ENCODE peak calls at places on chromosomes 12 and 14, in six cellular contexts. B is Karpas-422; Q is heart right ventricle; M is CD8-positive, alpha-beta memory T cell; S is mammary epithelial cell; F is cardiac muscle cell. X is an unnamed sample. For H3K36me3, the result is how much of the 10 kb centered on the place peaks cover.

GRCh38 chr14:84750763-84751554 is 779.0 kb upstream of the FLRT2 start:
- DNase-seq in B (no peak), Q (no peak), M (no peak), S (peak), F (no peak), X (no peak)

GRCh38 chr12:40162022-40162421 is 56.1 kb upstream of the SLC2A13 start:
- DNase-seq in B (no peak), Q (no peak), M (no peak), S (no peak), F (no peak), X (no peak)

GRCh38 chr12:122009741-122010140 is 11.9 kb upstream of the BCL7A start:
- DNase-seq in B (peak), Q (no peak), M (no peak), S (no peak), F (no peak), X (no peak)

GRCh38 chr12:120932956-120933526 is 28.9 kb upstream of the SPPL3 start:
- DNase-seq in B (no peak), Q (no peak), M (no peak), S (no peak), F (peak), X (no peak)

GRCh38 chr14:69625299-69626131 is 14.1 kb downstream of the SUSD6 start:
- DNase-seq in B (peak), Q (peak), M (peak), S (peak), F (no peak), X (no peak)

GRCh38 chr12:122558721-122559641 is 31.9 kb downstream of the KNTC1 start:
- DNase-seq in B (no peak), Q (no peak), M (no peak), S (no peak), F (no peak), X (no peak)

GRCh38 chr12:91177380-91177779 is 5.2 kb downstream of the DCN start:
- DNase-seq in B (no peak), Q (no peak), M (no peak), S (no peak), F (no peak), X (no peak)

GRCh38 chr14:20376071-20376588 is 32.7 kb downstream of the PARP2 start:
- DNase-seq in B (no peak), Q (no peak), M (no peak), S (no peak), F (no peak), X (no peak)

GRCh38 chr12:116955382-116956021 is 44.8 kb downstream of the FBXW8 start:
- DNase-seq in B (peak), Q (no peak), M (peak), S (peak), F (no peak), X (no peak)

GRCh38 chr14:71166434-71166833 is 259.2 kb downstream of the PCNX1 start:
- DNase-seq in B (peak), Q (no peak), M (peak), S (peak), F (peak), X (no peak)

GRCh38 chr12:65568517-65568916 is 255.8 kb upstream of the HMGA2 start:
- DNase-seq in B (no peak), Q (no peak), M (no peak), S (peak), F (no peak), X (no peak)

GRCh38 chr14:90491868-90492560 is 95.2 kb downstream of the CALM1 start:
- DNase-seq in B (no peak), Q (no peak), M (no peak), S (no peak), F (no peak), X (no peak)

GRCh38 chr12:68491204-68491960 is 119.3 kb upstream of the RAP1B start:
- DNase-seq in B (no peak), Q (no peak), M (no peak), S (no peak), F (no peak), X (no peak)

GRCh38 chr12:104360988-104361707 is 57.6 kb downstream of the EID3 start:
- DNase-seq in B (no peak), Q (no peak), M (no peak), S (no peak), F (no peak), X (no peak)

GRCh38 chr12:93868771-93869170 is 191.6 kb downstream of the CRADD start:
- DNase-seq in B (no peak), Q (peak), M (no peak), S (no peak), F (no peak), X (no peak)

GRCh38 chr12:120388711-120389431 is 19.9 kb upstream of the MSI1 start:
- DNase-seq in B (no peak), Q (no peak), M (no peak), S (no peak), F (peak), X (no peak)

GRCh38 chr12:93245543-93245942 is 132.2 kb upstream of the NUDT4 start:
- DNase-seq in B (no peak), Q (no peak), M (peak), S (no peak), F (no peak), X (no peak)

GRCh38 chr12:57085999-57086950 is 2.6 kb upstream of the NAB2 start:
- DNase-seq in B (peak), Q (peak), M (peak), S (peak), F (peak), X (peak)

GRCh38 chr12:99390707-99391106 is 256.8 kb upstream of the GARIN6 start:
- DNase-seq in B (peak), Q (no peak), M (no peak), S (no peak), F (peak), X (no peak)

GRCh38 chr14:22748691-22749090 is 17.8 kb upstream of the OXA1L start:
- DNase-seq in B (peak), Q (no peak), M (no peak), S (no peak), F (no peak), X (no peak)

GRCh38 chr12:29807125-29807524 is 23.4 kb upstream of the TMTC1 start:
- DNase-seq in B (no peak), Q (no peak), M (no peak), S (peak), F (no peak), X (no peak)

GRCh38 chr12:111438501-111438900 is 32.8 kb downstream of the SH2B3 start:
- DNase-seq in B (no peak), Q (no peak), M (peak), S (peak), F (no peak), X (no peak)

GRCh38 chr12:100826323-100826722 is 31.7 kb downstream of the ANO4 start:
- DNase-seq in B (peak), Q (peak), M (no peak), S (peak), F (peak), X (peak)

GRCh38 chr12:28937196-28937595 is 211.9 kb upstream of the FAR2 start:
- DNase-seq in B (no peak), Q (no peak), M (no peak), S (peak), F (no peak), X (no peak)

GRCh38 chr14:44149597-44149996 is 357.5 kb downstream of the FSCB start:
- DNase-seq in B (peak), Q (no peak), M (no peak), S (peak), F (peak), X (no peak)

GRCh38 chr12:109538191-109538863 is 35.0 kb downstream of the MMAB start:
- DNase-seq in B (no peak), Q (no peak), M (no peak), S (no peak), F (peak), X (no peak)

GRCh38 chr12:16012086-16012485 is 101.0 kb downstream of the DERA start:
- DNase-seq in B (no peak), Q (peak), M (no peak), S (no peak), F (no peak), X (peak)

GRCh38 chr14:56211844-56212243 is 93.6 kb downstream of the PELI2 start:
- DNase-seq in B (peak), Q (no peak), M (no peak), S (no peak), F (no peak), X (no peak)

GRCh38 chr14:21529515-21529914 is 3.4 kb upstream of the SALL2 start:
- DNase-seq in B (no peak), Q (no peak), M (no peak), S (no peak), F (no peak), X (no peak)

GRCh38 chr12:69438539-69438938 is 31.6 kb upstream of the FRS2 start:
- DNase-seq in B (no peak), Q (no peak), M (no peak), S (no peak), F (no peak), X (no peak)

GRCh38 chr12:123067654-123068053 is 83.2 kb downstream of the PITPNM2 start:
- DNase-seq in B (no peak), Q (no peak), M (no peak), S (no peak), F (no peak), X (no peak)

GRCh38 chr12:64733857-64734256 is 25.3 kb downstream of the GNS start:
- DNase-seq in B (no peak), Q (peak), M (no peak), S (peak), F (peak), X (no peak)

GRCh38 chr12:95548539-95549391 is 2.5 kb downstream of the USP44 start:
- DNase-seq in B (no peak), Q (peak), M (peak), S (no peak), F (peak), X (peak)

GRCh38 chr14:72948481-72949138 is 22.3 kb downstream of the DCAF4 start:
- DNase-seq in B (peak), Q (peak), M (peak), S (peak), F (peak), X (peak)
- H3K36me3 ChIP-seq in B (under half), Q (under half), M (under half), S (under half), F (under half), X (under half)

GRCh38 chr14:89160437-89160836 is 256.6 kb downstream of the FOXN3 start:
- DNase-seq in B (no peak), Q (no peak), M (no peak), S (no peak), F (no peak), X (no peak)
- H3K36me3 ChIP-seq in B (under half), Q (under half), M (under half), S (under half), F (under half), X (under half)

DNA sequence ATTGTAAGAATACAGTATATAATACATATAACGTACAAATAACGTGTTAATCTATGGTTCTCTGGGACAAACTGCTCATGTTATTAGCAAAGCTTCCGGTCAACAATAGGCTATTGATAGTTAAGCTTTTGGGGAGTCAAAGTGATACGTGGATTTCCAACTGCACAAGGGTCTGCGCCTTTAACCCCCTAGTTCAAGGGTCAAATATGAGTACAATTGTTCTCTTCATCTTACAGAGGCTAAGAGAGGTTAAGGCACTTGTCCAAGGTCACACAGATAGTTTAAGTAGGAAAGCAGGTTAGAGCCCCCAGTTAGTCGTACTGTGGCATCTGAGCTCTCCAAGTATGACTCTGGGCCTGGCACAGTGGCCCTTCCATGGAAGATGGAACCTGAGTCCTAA is 204.3 kb upstream of the KRR1 start:
- DNase-seq in B (no peak), Q (no peak), M (no peak), S (no peak), F (no peak), X (no peak)
- H3K36me3 ChIP-seq in B (under half), Q (under half), M (under half), S (under half), F (under half), X (under half)

DNA sequence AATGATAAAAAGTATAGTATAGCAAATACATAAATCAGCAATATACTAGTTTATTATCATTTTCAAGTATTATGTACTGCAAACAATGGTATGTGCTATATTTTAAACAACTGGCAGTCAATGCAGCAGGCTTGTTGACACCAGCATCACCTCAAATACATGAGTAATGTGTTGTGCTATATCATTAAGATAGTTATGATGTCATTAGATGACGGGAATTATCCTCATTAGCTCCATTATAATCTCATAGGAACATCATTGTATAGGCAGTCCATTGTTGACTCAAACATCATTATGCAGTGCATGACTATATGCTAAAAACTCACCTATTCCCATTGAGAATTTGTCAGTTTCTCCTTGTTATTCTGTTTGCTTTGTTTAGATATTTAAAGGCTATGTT is 85.4 kb downstream of the PRKD1 start:
- DNase-seq in B (no peak), Q (no peak), M (no peak), S (no peak), F (no peak), X (no peak)
- H3K36me3 ChIP-seq in B (under half), Q (under half), M (under half), S (under half), F (under half), X (under half)

GRCh38 chr12:106705971-106706370 is 68.5 kb upstream of the RIC8B start:
- DNase-seq in B (no peak), Q (no peak), M (no peak), S (no peak), F (no peak), X (no peak)
- H3K36me3 ChIP-seq in B (under half), Q (under half), M (under half), S (under half), F (under half), X (under half)

GRCh38 chr14:33085799-33086198 is 147.1 kb downstream of the NPAS3 start:
- DNase-seq in B (no peak), Q (no peak), M (no peak), S (no peak), F (no peak), X (no peak)
- H3K36me3 ChIP-seq in B (under half), Q (under half), M (under half), S (under half), F (under half), X (under half)

GRCh38 chr14:81480741-81481140 is 52.9 kb downstream of the SEL1L start:
- DNase-seq in B (no peak), Q (no peak), M (peak), S (no peak), F (no peak), X (no peak)

DNA sequence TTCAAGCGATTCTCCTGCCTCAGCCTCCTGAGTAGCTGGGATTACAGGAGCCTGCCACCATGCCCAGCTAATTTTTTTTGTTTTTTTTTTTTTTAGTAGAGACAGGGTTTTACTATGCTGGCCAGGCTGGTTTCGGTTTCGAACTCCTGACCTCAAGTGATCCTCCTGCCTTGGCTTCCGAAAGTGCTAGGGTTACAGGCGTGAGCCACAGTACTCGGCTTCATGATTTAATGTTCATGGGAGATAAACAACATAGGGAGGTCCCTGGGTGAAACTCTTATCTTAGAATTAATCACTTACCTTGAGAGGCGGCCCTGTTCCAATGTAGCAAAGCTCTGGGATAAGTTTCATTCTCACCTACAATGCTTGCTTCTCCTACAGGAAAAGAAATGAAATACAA is 48.3 kb downstream of the SEL1L start:
- DNase-seq in B (no peak), Q (no peak), M (peak), S (no peak), F (no peak), X (no peak)
- H3K36me3 ChIP-seq in B (half or more), Q (half or more), M (under half), S (under half), F (half or more), X (under half)

DNA sequence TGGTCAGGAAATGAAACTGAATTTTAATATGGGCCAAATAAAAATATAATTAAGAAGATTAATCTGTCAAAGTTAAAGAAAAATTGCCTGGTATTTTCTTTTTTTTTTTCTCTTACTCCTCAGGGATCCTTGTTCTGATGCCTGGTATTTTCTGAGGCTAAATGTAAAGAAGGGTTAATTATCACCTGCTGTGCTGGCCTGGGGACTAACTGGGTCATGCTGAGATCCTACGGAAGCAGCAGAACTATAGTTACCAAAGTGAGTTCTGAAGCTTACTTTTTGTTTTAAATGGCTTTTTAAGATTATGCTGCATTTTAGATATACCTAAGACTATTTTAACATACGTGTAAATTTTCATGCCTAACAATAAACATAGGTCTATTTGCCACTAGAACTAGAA is 23.3 kb downstream of the ZC2HC1C start:
- DNase-seq in B (no peak), Q (no peak), M (no peak), S (no peak), F (no peak), X (no peak)
- H3K36me3 ChIP-seq in B (half or more), Q (half or more), M (under half), S (under half), F (half or more), X (under half)

GRCh38 chr12:12823811-12824210 is 10.7 kb downstream of the DDX47 start:
- DNase-seq in B (no peak), Q (no peak), M (no peak), S (peak), F (no peak), X (no peak)
- H3K36me3 ChIP-seq in B (half or more), Q (half or more), M (half or more), S (half or more), F (half or more), X (under half)

GRCh38 chr14:103725739-103726395 is 10.3 kb downstream of the ZFYVE21 start:
- DNase-seq in B (no peak), Q (no peak), M (no peak), S (no peak), F (no peak), X (no peak)

GRCh38 chr14:103727313-103728000 is 11.8 kb downstream of the ZFYVE21 start:
- DNase-seq in B (no peak), Q (no peak), M (no peak), S (no peak), F (no peak), X (no peak)

GRCh38 chr14:103728141-103728540 is 12.5 kb downstream of the ZFYVE21 start:
- DNase-seq in B (no peak), Q (no peak), M (no peak), S (no peak), F (no peak), X (no peak)

GRCh38 chr14:103725001-103725682 is 9.5 kb downstream of the ZFYVE21 start:
- DNase-seq in B (no peak), Q (no peak), M (no peak), S (no peak), F (no peak), X (no peak)

DNA sequence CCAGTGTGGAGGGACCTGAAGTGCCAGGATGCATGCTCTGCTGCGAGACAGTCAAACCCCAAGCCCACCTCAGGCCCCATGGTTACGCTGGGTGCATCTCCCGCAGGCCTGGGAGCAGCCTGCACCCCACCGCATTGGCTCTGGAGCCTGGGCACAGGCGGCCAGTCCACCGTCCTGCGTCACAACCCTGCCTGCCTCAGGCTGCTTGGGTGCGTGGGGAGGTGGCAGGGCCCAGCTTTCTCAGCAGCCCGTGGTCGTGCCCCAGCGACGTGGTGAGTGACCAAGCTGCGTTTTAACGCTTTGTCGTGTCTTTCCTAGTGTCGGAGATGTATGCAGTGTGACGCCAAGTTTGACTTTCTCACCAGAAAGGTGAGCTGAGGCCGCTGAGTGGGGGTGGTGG is 10.9 kb downstream of the ZFYVE21 start:
- DNase-seq in B (no peak), Q (no peak), M (no peak), S (no peak), F (no peak), X (no peak)
- H3K36me3 ChIP-seq in B (under half), Q (under half), M (under half), S (under half), F (under half), X (under half)